ENCODE peak calls at places on chromosomes 11 and 22, in seven cellular contexts. K is PC-9, N is colonic mucosa, A is EL, L is NCI-H1694 treated with DMSO at 0.1 percent for 48 hours, Z is mammary epithelial cell, Q is kidney tubule cell. V is an unnamed sample.

GRCh38 chr11:125132071-125132470 is 20.6 kb upstream of the TMEM218 start:
- DNase-seq in K (no peak), N (no peak), A (no peak), L (no peak), Z (no peak), Q (no peak), V (no peak)

GRCh38 chr22:42336527-42337227 is 66.2 kb upstream of the TCF20 start:
- DNase-seq in K (no peak), N (no peak), A (peak; percentile 27), L (no peak), Z (no peak), Q (no peak), V (no peak)

GRCh38 chr11:117868815-117869642 is 7.4 kb downstream of the FXYD6 start:
- DNase-seq in K (no peak), N (no peak), A (no peak), L (no peak), Z (no peak), Q (no peak), V (no peak)

GRCh38 chr11:128061321-128061871 is 526.0 kb downstream of the ETS1 start:
- DNase-seq in K (peak; percentile 40), N (no peak), A (peak; percentile 70), L (no peak), Z (no peak), Q (peak; percentile 30), V (peak; percentile 90)

GRCh38 chr22:20565079-20565734 is 57.8 kb downstream of the MED15 start:
- DNase-seq in K (no peak), N (no peak), A (no peak), L (no peak), Z (no peak), Q (peak; percentile 18), V (no peak)

GRCh38 chr11:60377737-60378136 is 595 bp upstream of the MS4A7 start:
- DNase-seq in K (no peak), N (peak; percentile 36), A (no peak), L (no peak), Z (no peak), Q (no peak), V (no peak)

GRCh38 chr11:99325807-99326206 is 305.1 kb downstream of the CNTN5 start:
- DNase-seq in K (peak; percentile 74), N (no peak), A (peak; percentile 81), L (no peak), Z (peak; percentile 69), Q (no peak), V (peak; percentile 48)

GRCh38 chr22:33105501-33105911 is 47.3 kb upstream of the SYN3 start:
- DNase-seq in K (no peak), N (no peak), A (no peak), L (no peak), Z (peak; percentile 75), Q (peak; percentile 91), V (peak; percentile 57)

GRCh38 chr11:134047586-134047999 is 21.3 kb upstream of the JAM3 start:
- DNase-seq in K (no peak), N (peak; percentile 67), A (peak; percentile 94), L (no peak), Z (peak; percentile 73), Q (no peak), V (no peak)

V was measured in renal cortical epithelial cell.